ENCODE peak calls at places on chromosomes 3 and 15, in four cellular contexts. R is A549, M is neural progenitor cell, S is Panc1. Y is an unnamed sample.

GRCh38 chr3:141108002-141108401 is 56.9 kb downstream of the SPSB4 start:
- DNase-seq in R (no peak), M (no peak), S (no peak), Y (no peak)

GRCh38 chr3:38029400-38030125 is at the start of gene PLCD1:
- DNase-seq in R (peak; percentile 28), M (peak; percentile 94), S (no peak), Y (no peak)

GRCh38 chr3:184428561-184429175 is 48.8 kb downstream of the CHRD start:
- DNase-seq in R (no peak), M (no peak), S (no peak), Y (no peak)

GRCh38 chr3:150183619-150184425 is 213.1 kb upstream of the PFN2 start:
- DNase-seq in R (peak; percentile 83), M (peak; percentile 83), S (peak; percentile 68), Y (peak; percentile 58)

GRCh38 chr3:126618021-126618420 is 36.9 kb downstream of the TXNRD3 start:
- DNase-seq in R (no peak), M (no peak), S (no peak), Y (no peak)

GRCh38 chr15:97694456-97694855 is 266.0 kb upstream of the ARRDC4 start:
- DNase-seq in R (no peak), M (no peak), S (no peak), Y (no peak)

GRCh38 chr15:63107895-63108546 is 13.6 kb upstream of the LACTB start:
- DNase-seq in R (peak; percentile 99), M (no peak), S (no peak), Y (peak; percentile 86)

GRCh38 chr3:13122101-13123055 is 49.1 kb upstream of the IQSEC1 start:
- DNase-seq in R (no peak), M (no peak), S (no peak), Y (no peak)

GRCh38 chr3:65126527-65127440 is 439.0 kb upstream of the ADAMTS9 start:
- DNase-seq in R (no peak), M (no peak), S (no peak), Y (no peak)

GRCh38 chr3:143581972-143582722 is 266.1 kb downstream of the SLC9A9 start:
- DNase-seq in R (no peak), M (no peak), S (no peak), Y (no peak)

DNA sequence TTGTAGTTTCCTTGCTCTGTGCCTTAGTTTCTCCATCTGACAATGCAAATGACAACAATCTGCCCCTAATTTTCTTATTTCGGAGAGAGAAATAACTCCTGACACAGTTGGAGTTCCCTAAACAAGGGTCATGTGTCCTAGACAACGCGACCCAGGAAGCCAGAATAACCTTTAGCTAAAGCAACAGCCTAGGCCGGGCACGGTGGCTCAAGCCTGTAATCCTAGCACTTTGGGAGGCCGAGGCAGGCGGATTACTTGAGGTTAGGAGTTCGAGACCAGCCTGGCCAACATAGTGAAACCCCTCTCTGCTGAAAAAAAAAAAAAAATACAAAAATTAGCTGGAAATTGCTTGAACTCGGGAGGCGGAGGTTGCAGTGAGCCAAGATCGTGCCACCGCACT is 49.9 kb downstream of the MCF2L2 start:
- DNase-seq in R (no peak), M (no peak), S (no peak), Y (no peak)
- H3K4me1 ChIP-seq in R (peaks cover 6% of the 10 kb centered on the region), M (no peaks in the 10 kb centered on the region), S (no peaks in the 10 kb centered on the region), Y (peaks cover 57% of the 10 kb centered on the region)

DNA sequence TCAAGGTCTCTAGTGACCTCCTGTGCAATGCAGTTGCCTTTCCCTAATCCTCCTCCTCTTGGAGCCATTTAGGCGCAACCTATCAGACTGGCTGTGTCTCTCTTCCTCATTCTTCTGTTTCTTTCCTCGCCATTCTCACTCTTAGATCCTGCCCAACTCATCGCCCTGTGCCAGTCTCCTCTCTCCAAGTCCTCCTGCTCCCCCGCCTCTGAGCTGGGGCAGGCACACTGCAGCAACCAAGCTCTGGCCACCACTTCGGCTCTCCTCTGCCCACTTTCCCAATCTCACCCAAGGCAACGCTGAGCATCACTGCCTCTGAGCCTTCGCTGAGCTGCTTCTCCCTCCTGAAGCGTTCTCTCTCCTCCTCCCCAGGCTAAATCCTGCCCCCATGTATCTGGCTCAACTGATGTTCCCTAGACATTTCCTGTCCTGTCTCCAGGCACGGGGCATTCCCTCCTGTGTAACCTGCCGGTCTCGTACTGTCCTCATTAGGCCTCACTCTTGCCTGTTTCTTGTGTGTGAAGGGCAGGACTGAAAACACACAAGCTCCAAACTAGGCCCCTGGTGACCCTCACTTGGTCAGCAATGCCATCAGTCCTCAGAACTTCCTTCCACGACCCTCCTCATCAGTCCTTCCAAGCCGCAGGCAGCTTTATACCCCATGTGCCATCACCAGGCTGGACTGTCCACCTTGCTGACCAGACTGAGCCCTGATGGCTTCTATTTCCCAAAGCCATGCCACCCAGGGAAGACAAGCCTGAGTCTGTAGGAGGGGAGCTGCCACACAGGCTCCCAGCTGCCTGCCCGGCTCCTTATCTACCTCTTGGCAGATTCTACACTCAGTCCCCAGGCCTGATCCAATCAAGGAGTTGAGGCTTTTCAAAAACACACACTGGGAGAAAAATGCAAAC is 85.6 kb downstream of the SEC22A start:
- DNase-seq in R (no peak), M (no peak), S (no peak), Y (no peak)
- TF ChIP-seq CTCF in R (no peak), M (no peak), S (no peak), Y (no peak)

GRCh38 chr15:67114846-67115521 is 49.6 kb downstream of the SMAD3 start:
- DNase-seq in R (no peak), M (no peak), S (no peak), Y (no peak)

GRCh38 chr15:67117356-67117755 is 52.0 kb downstream of the SMAD3 start:
- DNase-seq in R (no peak), M (no peak), S (no peak), Y (no peak)

GRCh38 chr15:67115567-67115966 is 50.2 kb downstream of the SMAD3 start:
- DNase-seq in R (no peak), M (no peak), S (no peak), Y (no peak)

GRCh38 chr15:67118808-67119207 is 53.4 kb downstream of the SMAD3 start:
- DNase-seq in R (no peak), M (no peak), S (no peak), Y (no peak)

GRCh38 chr15:67116742-67117141 is 51.3 kb downstream of the SMAD3 start:
- DNase-seq in R (peak; percentile 90), M (no peak), S (no peak), Y (no peak)
- H3K4me1 ChIP-seq in R (peaks cover 88% of the 10 kb centered on the region), M (peaks cover 17% of the 10 kb centered on the region), S (peaks cover 91% of the 10 kb centered on the region), Y (peaks cover 75% of the 10 kb centered on the region)

DNA sequence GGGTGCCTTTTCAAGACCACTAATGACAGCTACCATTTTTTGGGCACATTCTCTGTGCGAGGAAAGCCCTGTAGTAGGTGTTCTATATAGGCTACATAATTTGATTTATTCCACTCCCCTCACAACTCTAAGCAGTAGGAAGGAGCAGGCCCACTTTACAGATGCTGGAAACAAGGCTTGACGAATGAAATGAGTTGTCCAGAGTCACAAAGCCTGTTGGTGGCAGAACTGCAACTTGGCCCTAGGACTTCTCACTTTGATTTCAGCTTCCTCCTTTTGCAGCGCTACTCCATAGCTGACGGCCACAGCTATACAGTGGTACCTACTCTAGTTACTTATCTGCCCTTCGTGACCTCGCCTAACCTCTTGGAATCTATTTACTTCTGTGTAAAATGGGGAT is 2.6 kb upstream of the IRAK2 start:
- DNase-seq in R (no peak), M (no peak), S (no peak), Y (no peak)
- TF ChIP-seq CTCF in R (no peak), M (no peak), S (no peak), Y (no peak)

DNA sequence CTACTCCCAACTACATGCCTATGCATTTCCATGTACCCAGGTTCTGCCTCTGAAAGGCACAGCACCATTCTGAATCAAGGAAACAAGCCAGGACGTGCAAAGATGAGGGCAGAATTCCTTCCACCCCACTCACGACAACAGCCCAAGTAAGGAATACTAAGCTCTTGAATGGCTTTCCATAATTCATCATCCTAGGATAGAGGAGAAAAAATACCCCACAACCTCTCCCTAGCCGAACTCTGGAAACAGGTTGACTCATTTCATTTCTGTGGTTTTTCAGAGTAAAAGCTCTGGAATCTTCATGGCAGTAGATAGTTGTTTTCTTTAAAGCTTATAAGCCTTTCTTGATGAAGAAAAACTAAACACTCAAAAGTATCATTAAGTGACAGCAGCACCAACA is 77.8 kb downstream of the PDZRN3 start:
- DNase-seq in R (no peak), M (no peak), S (no peak), Y (no peak)
- H3K4me1 ChIP-seq in R (no peaks in the 10 kb centered on the region), M (no peaks in the 10 kb centered on the region), S (no peaks in the 10 kb centered on the region), Y (no peaks in the 10 kb centered on the region)

GRCh38 chr15:34367128-34368081 is at the start of gene LPCAT4:
- DNase-seq in R (peak; percentile 96), M (peak; percentile 95), S (peak; percentile 53), Y (peak; percentile 85)
- TF ChIP-seq CTCF in R (peak; percentile 99), M (peak; percentile 79), S (peak; percentile 99), Y (peak; percentile 84)

DNA sequence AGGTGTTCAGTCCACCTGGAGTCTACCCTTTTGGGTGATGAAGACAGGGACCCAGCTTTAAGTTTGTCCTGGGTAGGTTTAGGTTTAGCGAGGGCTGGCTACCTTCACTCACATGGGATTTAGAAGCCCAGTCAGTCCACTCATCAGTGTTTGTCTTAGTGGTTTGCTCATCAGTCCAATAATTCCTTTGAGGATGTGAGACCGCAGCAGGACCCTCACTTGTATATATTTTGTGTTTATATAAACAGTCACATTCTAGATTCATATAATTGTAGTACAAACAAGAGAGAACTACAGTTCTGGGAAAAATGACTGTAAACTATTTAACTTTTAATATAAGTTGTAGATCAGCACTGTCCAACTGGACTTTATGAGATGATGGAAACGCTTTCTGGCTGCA is 18.2 kb downstream of the EFCC1 start:
- DNase-seq in R (no peak), M (no peak), S (no peak), Y (no peak)
- H3K4me1 ChIP-seq in R (peaks cover 16% of the 10 kb centered on the region), M (peaks cover 12% of the 10 kb centered on the region), S (no peaks in the 10 kb centered on the region), Y (peaks cover 12% of the 10 kb centered on the region)

DNA sequence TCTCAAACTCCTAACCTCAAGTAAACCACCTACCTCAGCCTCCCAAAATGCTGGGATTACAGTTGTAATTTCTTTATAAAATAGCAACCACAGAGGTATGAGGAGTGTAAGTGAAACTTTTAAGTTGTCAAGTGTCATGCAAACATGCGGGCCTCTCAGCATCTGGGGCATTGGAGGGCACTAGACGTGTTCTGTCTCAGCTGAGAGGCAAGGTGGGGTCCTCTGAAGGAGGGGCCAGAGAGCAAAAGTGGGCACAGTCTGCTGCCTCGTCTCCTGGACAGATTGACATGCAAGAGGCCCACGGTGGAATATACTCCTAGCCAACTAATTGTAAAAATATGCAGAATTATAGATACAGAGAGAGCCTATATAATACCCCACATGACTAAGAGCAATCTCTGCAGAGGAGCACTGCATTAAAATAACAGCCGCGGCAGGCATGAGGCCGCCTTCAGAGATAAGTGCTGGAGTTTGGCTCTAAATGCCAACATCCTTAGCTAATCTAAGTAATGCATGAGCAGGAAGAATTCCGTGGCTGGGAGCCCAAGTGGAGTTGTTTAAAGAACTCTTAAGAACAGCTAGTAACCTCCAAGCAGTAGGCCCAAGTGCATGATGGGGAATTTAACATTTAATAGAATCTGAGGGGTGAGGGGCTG is 87.8 kb upstream of the RNU6-1 start:
- DNase-seq in R (peak; percentile 51), M (no peak), S (no peak), Y (peak; percentile 11)
- TF ChIP-seq CTCF in R (no peak), M (no peak), S (no peak), Y (no peak)

DNA sequence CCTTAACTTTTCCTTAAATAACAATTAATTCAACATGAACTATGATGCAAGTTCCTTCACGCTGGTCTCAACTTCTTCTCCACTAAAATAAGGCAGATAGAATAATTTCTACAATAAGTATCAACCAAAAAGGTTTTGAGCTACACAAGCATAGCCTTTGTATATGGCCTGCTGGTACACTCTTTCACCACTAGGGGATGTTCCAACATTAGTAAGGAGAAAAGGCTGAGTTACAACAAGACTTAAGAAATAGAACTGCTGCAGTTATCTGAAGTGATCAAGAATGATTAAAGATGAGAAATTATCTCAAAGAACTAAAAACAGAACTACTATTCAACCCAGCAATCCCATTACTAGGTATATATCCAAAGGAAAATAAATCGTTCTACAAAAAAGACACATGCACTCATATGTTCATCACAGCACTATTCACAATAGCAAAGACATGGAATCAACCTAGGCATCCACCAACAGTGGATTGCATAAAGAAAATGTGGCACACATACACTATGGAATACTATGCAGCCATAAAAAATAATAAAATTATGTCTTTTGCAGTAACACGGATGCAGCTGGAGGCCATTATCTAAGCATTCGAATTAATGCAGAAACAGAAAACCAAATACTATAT is 14.4 kb downstream of the ATP13A3 start:
- DNase-seq in R (peak; percentile 68), M (peak; percentile 72), S (peak; percentile 67), Y (peak; percentile 31)
- H3K4me1 ChIP-seq in R (peaks cover 55% of the 10 kb centered on the region), M (peaks cover 3% of the 10 kb centered on the region), S (peaks cover 9% of the 10 kb centered on the region), Y (no peaks in the 10 kb centered on the region)